ENCODE peak calls at places on chromosomes 6 and 20, in five cellular contexts. O, T, D, W and H are unnamed samples.

GRCh38 chr6:3194535-3195376 is 32.7 kb downstream of the TUBB2B start:
- DNase-seq in D (no peak), O (peak; percentile 86), T (no peak), W (no peak), H (peak; percentile 70)

GRCh38 chr6:31541059-31541657 is 645 bp downstream of the DDX39B start:
- DNase-seq in W (peak; percentile 54), O (peak; percentile 72), T (no peak), D (no peak), H (peak; percentile 82)

GRCh38 chr6:96795481-96795880 is 41.8 kb downstream of the GPR63 start:
- DNase-seq in O (no peak), W (no peak), T (no peak), D (no peak), H (peak; percentile 54)

GRCh38 chr6:31037169-31037568 is 26.9 kb downstream of the MUC22 start:
- DNase-seq in D (no peak), O (no peak), T (no peak), W (no peak), H (no peak)

GRCh38 chr6:68007717-68008116 is 627.4 kb upstream of the ADGRB3 start:
- DNase-seq in T (no peak), O (no peak), W (no peak), D (no peak), H (no peak)

GRCh38 chr6:169978615-169979161 is 227.3 kb downstream of the ERMARD start:
- DNase-seq in W (no peak), T (no peak), D (no peak), O (no peak), H (no peak)

GRCh38 chr6:157461000-157461915 is 80.3 kb downstream of the ZDHHC14 start:
- DNase-seq in D (peak; percentile 73), W (peak; percentile 81), O (peak; percentile 44), T (no peak), H (peak; percentile 93)

GRCh38 chr6:135871296-135871695 is 19.8 kb downstream of the PDE7B start:
- DNase-seq in W (no peak), D (no peak), T (no peak), O (no peak), H (no peak)

GRCh38 chr20:44074252-44075151 is 112.5 kb downstream of the JPH2 start:
- DNase-seq in W (no peak), T (no peak), O (no peak), D (no peak), H (no peak)

GRCh38 chr20:42442728-42443127 is 747.0 kb downstream of the PTPRT start:
- DNase-seq in W (no peak), D (no peak), O (no peak), T (no peak), H (no peak)

GRCh38 chr6:75611702-75612375 is 10.2 kb downstream of the SENP6 start:
- DNase-seq in O (no peak), T (no peak), D (no peak), W (no peak), H (peak; percentile 63)

GRCh38 chr6:21666788-21667681 is 73.5 kb downstream of the SOX4 start:
- DNase-seq in T (no peak), W (no peak), O (peak; percentile 83), D (peak; percentile 15), H (no peak)

GRCh38 chr6:44558315-44559227 is 171.1 kb downstream of the CDC5L start:
- DNase-seq in O (no peak), T (no peak), D (no peak), W (no peak), H (no peak)

GRCh38 chr20:1371235-1371782 is 21.5 kb downstream of the FKBP1A start:
- DNase-seq in D (no peak), T (no peak), O (no peak), W (no peak), H (no peak)

GRCh38 chr6:19549109-19549508 is 288.1 kb upstream of the ID4 start:
- DNase-seq in W (no peak), O (no peak), T (no peak), D (no peak), H (no peak)

GRCh38 chr6:29679962-29680361 is 990 bp downstream of the ZFP57 start:
- DNase-seq in O (no peak), T (no peak), D (no peak), W (no peak), H (no peak)

GRCh38 chr6:135789375-135789774 is 62.1 kb upstream of the PDE7B start:
- DNase-seq in O (no peak), W (no peak), T (no peak), D (no peak), H (no peak)

GRCh38 chr20:5720696-5721095 is 29.5 kb upstream of the SHLD1 start:
- DNase-seq in O (no peak), W (no peak), D (no peak), T (no peak), H (no peak)

GRCh38 chr6:7086488-7086887 is 21.3 kb upstream of the RREB1 start:
- DNase-seq in T (no peak), D (peak; percentile 74), W (no peak), O (no peak), H (peak; percentile 87)

GRCh38 chr20:2331901-2332565 is 36.2 kb downstream of the TGM3 start:
- DNase-seq in O (no peak), D (no peak), W (no peak), T (no peak), H (no peak)

GRCh38 chr6:105449756-105450390 is 47.0 kb upstream of the PREP start:
- DNase-seq in D (no peak), W (no peak), O (no peak), T (no peak), H (no peak)

GRCh38 chr20:35992713-35993335 is 24.4 kb downstream of the CNBD2 start:
- DNase-seq in W (peak; percentile 36), D (no peak), O (peak; percentile 85), T (no peak), H (peak; percentile 69)

GRCh38 chr20:7734216-7734615 is 206.0 kb downstream of the HAO1 start:
- DNase-seq in W (no peak), T (no peak), D (no peak), O (no peak), H (no peak)

GRCh38 chr6:36178544-36178943 is 18.0 kb upstream of the BRPF3 start:
- DNase-seq in T (no peak), D (no peak), O (no peak), W (no peak), H (no peak)

GRCh38 chr6:37864250-37864649 is 44.7 kb downstream of the ZFAND3 start:
- DNase-seq in O (no peak), D (no peak), T (no peak), W (no peak), H (no peak)

GRCh38 chr6:100346203-100346602 is 118.5 kb downstream of the SIM1 start:
- DNase-seq in O (no peak), D (no peak), W (no peak), T (no peak), H (no peak)

GRCh38 chr6:100347901-100348550 is 116.7 kb downstream of the SIM1 start:
- DNase-seq in O (no peak), W (no peak), D (no peak), T (no peak), H (peak; percentile 17)

GRCh38 chr6:100344321-100344720 is 120.4 kb downstream of the SIM1 start:
- DNase-seq in T (no peak), W (no peak), D (no peak), O (no peak), H (no peak)

GRCh38 chr6:100344761-100345160 is 120.0 kb downstream of the SIM1 start:
- DNase-seq in D (no peak), T (no peak), W (no peak), O (no peak), H (no peak)

DNA sequence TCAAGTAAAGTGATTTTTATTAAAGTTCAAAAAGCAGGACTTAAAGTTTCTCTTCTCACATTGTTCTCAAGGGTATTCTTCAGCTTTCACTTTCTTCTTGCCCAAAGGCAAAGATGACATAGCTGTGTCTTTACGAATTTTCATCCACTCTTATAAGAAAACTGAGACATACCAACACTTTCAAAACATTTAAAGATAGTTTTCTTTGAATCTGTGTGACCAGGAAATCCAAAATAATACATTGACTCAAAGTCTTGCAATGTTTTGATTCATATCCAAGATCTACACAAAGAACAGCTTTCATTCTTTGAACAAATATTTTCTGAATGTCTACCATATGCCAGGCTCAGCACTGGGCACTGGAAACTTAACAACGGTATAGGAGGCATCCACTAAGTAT is 117.9 kb downstream of the SIM1 start:
- DNase-seq in W (no peak), D (no peak), T (no peak), O (no peak), H (peak; percentile 5)
- H3K4me3 ChIP-seq in W (no peak overlapping the region), D (no peak overlapping the region), T (peak overlapping the region; percentile 14), O (no peak overlapping the region), H (no peak overlapping the region)

DNA sequence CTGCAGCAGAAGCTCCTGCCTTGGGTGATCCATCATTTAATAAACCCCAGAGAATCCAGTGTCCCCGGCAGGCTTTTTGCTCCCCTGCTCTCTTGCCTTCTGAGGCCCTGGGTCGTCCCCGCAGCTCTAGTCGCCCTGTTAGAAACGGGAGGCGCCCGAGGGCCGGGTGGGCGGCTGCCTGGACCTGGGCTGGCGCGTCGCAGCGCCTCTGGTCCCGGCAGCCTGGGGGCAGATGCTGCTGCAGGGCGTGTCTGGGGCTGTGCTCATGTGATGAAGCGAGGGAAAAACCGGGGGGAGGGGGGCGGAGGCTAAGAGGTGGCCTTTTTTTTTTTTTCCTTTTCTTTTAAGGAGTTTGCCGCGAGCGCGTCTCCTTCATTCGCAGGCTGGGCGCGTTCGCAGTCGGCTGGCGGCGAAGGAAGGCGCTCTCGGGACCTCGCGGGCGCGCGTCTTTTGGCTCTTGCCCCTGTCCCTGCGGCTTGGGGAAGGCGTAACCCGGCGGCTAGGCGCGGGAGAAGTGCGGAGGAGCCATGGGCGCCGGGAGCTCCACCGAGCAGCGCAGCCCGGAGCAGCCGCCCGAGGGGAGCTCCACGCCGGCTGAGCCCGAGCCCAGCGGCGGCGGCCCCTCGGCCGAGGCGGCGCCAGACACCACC is 394 bp downstream of the AKAP12 start:
- DNase-seq in W (peak; percentile 34), O (peak; percentile 96), D (peak; percentile 18), T (peak; percentile 60), H (peak; percentile 3)
- TF ChIP-seq CTCF in W (no peak), O (no peak), D (no peak), T (no peak), H (no peak)

DNA sequence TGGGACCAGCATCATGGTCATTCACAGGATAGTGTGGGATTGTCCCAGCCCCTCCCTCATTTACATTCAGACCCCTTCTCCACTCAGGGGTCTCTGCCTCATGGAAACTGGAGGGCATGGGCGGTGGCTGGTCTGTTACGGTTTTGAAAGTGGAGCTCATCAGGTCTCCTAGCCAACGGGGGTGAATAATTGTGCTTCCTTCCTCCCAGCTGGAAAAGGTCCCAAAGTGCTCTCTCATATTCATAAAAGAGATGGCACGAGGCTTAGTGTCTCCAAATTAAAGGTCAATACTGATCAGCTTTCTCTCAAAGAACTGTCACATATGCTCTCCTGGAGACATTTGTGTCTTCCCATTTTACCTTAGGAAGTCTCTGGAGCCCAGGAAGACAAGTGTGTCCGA is 19.9 kb downstream of the JARID2 start:
- DNase-seq in T (no peak), D (no peak), O (no peak), W (no peak), H (no peak)
- H3K4me3 ChIP-seq in T (no peak overlapping the region), D (no peak overlapping the region), O (peak overlapping the region; percentile 43), W (no peak overlapping the region), H (peak overlapping the region; percentile 19)

DNA sequence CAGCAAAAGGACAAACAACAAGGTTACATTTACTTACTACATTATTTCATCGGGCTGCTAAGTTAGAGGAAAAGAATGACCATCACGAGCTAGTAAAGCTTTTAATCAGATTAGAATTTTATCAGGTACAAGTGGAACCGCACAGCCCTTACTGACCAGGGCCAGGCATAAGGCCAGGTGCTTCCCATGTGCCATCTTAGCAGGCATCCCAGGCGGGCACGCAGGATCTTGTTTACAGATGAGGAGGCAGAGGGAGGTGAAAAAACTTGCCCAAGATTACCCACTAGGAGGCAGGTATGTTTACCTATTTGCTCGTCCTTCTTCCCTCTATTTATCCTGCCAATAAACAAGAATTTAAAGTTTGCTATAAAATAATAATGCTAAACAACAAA is 10.7 kb downstream of the EZR start:
- DNase-seq in W (no peak), O (no peak), T (no peak), D (no peak), H (no peak)
- TF ChIP-seq CTCF in W (no peak), O (peak; percentile 23), T (no peak), D (no peak), H (no peak)